ENCODE peak calls at places on chromosomes 11 and 22, in nine cellular contexts. V, A, F, B, I, R, T, C and U are unnamed samples.
A peak's percentile ranks its signal among the peaks of the same experiment; 100 is the strongest.

GRCh38 chr22:19565382-19565902 is 41.2 kb upstream of the CLDN5 start:
- DNase-seq in V (no peak), A (no peak), F (no peak), B (no peak), I (no peak), R (no peak), T (no peak), C (no peak), U (no peak)

GRCh38 chr11:34493468-34493867 is 20.1 kb downstream of the ELF5 start:
- DNase-seq in V (no peak), A (no peak), F (no peak), B (peak; percentile 73), I (no peak), R (no peak), T (no peak), C (no peak), U (no peak)

GRCh38 chr22:44648821-44649566 is 53.0 kb upstream of the PRR5 start:
- DNase-seq in V (no peak), A (no peak), F (peak; percentile 69), B (peak; percentile 78), I (no peak), R (peak; percentile 21), T (no peak), C (no peak), U (no peak)

GRCh38 chr22:19596680-19597398 is 72.6 kb upstream of the CLDN5 start:
- DNase-seq in V (no peak), A (no peak), F (no peak), B (no peak), I (no peak), R (no peak), T (no peak), C (peak; percentile 93), U (no peak)

GRCh38 chr22:21824439-21824912 is 43.0 kb downstream of the MAPK1 start:
- DNase-seq in V (no peak), A (no peak), F (no peak), B (no peak), I (no peak), R (no peak), T (no peak), C (no peak), U (no peak)

GRCh38 chr11:125953401-125953935 is 7.6 kb downstream of the VSIG10L2 start:
- DNase-seq in V (no peak), A (no peak), F (no peak), B (no peak), I (no peak), R (no peak), T (no peak), C (no peak), U (no peak)

GRCh38 chr11:65932558-65932919 is 12.7 kb upstream of the TSGA10IP start:
- DNase-seq in V (peak; percentile 47), A (no peak), F (no peak), B (peak; percentile 60), I (no peak), R (no peak), T (no peak), C (peak; percentile 35), U (no peak)

GRCh38 chr22:31800065-31800464 is 46.2 kb downstream of the DEPDC5 start:
- DNase-seq in V (peak; percentile 4), A (no peak), F (no peak), B (peak; percentile 21), I (no peak), R (no peak), T (no peak), C (no peak), U (no peak)

GRCh38 chr11:64037027-64037633 is 1.4 kb downstream of the FLRT1 start:
- DNase-seq in V (no peak), A (no peak), F (no peak), B (no peak), I (no peak), R (no peak), T (no peak), C (no peak), U (no peak)

GRCh38 chr22:19397729-19398094 is 33.8 kb downstream of the HIRA start:
- DNase-seq in V (no peak), A (no peak), F (no peak), B (no peak), I (no peak), R (no peak), T (no peak), C (no peak), U (no peak)

GRCh38 chr11:70719516-70719915 is 321.2 kb downstream of the CTTN start:
- DNase-seq in V (no peak), A (no peak), F (no peak), B (no peak), I (no peak), R (no peak), T (no peak), C (no peak), U (no peak)

GRCh38 chr11:108697872-108698473 is 33.1 kb downstream of the DDX10 start:
- DNase-seq in V (peak; percentile 67), A (peak; percentile 44), F (peak; percentile 55), B (peak; percentile 59), I (no peak), R (peak; percentile 67), T (peak; percentile 6), C (peak; percentile 84), U (peak; percentile 37)

GRCh38 chr11:3712274-3712673 is 41.1 kb upstream of the CHRNA10 start:
- DNase-seq in V (no peak), A (no peak), F (no peak), B (no peak), I (no peak), R (no peak), T (no peak), C (no peak), U (no peak)

GRCh38 chr22:23012081-23012622 is 58.2 kb upstream of the GNAZ start:
- DNase-seq in V (no peak), A (no peak), F (no peak), B (no peak), I (no peak), R (no peak), T (no peak), C (no peak), U (peak; percentile 36)

GRCh38 chr22:30564045-30564765 is 10.3 kb downstream of the GAL3ST1 start:
- DNase-seq in V (no peak), A (no peak), F (no peak), B (no peak), I (no peak), R (no peak), T (no peak), C (no peak), U (no peak)